ENCODE peak calls at places on chromosomes 12 and 14, in five cellular contexts. G is WTC11, O is foreskin fibroblast, C is fibroblast of villous mesenchyme, P is stomach. H is an unnamed sample.

GRCh38 chr14:103510311-103511021 is 12.2 kb downstream of the CKB start:
- DNase-seq in O (no peak), C (no peak), P (no peak), G (peak), H (no peak)

GRCh38 chr12:51346581-51346980 is at the start of gene CELA1:
- DNase-seq in O (no peak), P (no peak), G (no peak), C (no peak), H (no peak)

GRCh38 chr14:35285991-35286564 is 6.1 kb upstream of the PSMA6 start:
- DNase-seq in C (no peak), G (no peak), P (no peak), O (no peak), H (no peak)

GRCh38 chr12:100767371-100767770 is 27.2 kb upstream of the ANO4 start:
- DNase-seq in C (no peak), G (no peak), O (no peak), P (no peak), H (no peak)

GRCh38 chr12:17062296-17063061 is 456.5 kb upstream of the LMO3 start:
- DNase-seq in P (no peak), C (no peak), G (no peak), O (no peak), H (no peak)

GRCh38 chr14:100654025-100654813 is 67.0 kb upstream of the BEGAIN start:
- DNase-seq in O (no peak), C (no peak), P (no peak), G (no peak), H (no peak)

GRCh38 chr12:122835693-122836026 is 403 bp downstream of the HIP1R start:
- DNase-seq in C (peak), P (no peak), G (peak), O (no peak), H (no peak)

GRCh38 chr14:91511014-91511466 is 930 bp upstream of the PPP4R3A start:
- DNase-seq in P (no peak), G (no peak), C (no peak), O (no peak), H (no peak)

GRCh38 chr14:77760381-77761204 is at the start of gene SNW1:
- DNase-seq in P (peak), G (peak), O (peak), C (peak), H (peak)

DNA sequence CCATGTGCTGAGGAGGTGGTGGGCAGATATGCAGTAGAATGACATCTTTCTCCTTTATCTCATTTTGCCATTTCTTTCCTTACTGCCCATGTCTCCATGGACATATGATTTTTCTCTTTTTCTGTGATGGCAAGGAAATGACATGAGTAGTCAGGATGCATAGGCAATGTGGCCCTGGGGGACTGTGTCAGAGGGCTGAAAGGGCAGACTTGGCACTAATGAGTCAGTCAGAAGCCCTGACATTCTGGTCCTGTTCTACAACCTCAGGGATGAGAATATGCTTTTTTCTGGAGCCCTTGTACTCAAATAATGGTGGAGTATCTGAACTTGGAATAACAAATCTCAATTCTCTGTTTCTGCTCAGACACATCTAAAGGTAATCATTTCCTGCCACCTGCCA is 167.8 kb downstream of the TMEM117 start:
- DNase-seq in C (no peak), G (no peak), P (no peak), O (no peak), H (no peak)
- TF ChIP-seq CTCF in C (no peak), G (no peak), P (no peak), O (no peak), H (no peak)

GRCh38 chr14:44798386-44799242 is 163.1 kb downstream of the KLHL28 start:
- DNase-seq in P (no peak), O (no peak), G (no peak), C (no peak), H (no peak)

DNA sequence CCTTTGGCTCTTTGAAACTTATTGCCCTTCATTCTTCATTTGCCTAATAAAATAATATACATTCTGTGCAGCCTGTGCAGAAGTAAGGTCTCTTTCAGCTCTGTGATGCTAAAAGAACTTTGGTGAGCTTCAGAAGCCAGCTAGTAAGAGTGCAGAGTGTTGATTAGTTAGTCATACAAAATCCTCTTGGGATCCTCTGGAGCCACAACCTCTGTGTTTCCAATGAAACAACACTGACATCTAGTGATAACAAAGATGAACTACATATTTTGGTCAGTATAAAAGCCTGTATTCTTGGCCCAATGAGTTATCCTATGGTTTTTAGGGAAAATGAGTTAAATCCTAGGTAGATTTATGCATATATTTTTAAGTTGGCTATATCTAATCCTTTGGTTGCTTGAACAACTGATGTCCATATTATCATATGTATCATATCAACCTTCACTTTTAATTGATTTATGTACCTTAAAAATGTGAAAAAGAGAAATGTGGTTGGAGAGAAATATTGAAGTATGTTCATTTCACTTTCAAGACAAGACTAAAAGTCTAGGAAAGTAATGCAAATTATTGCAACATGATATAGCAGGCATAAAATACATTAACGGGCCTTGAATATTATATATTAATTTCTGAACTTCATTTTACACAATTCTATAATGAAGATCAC is 158.4 kb downstream of the KLHL28 start:
- DNase-seq in G (no peak), O (peak), P (no peak), C (peak), H (peak)
- TF ChIP-seq CTCF in G (peak), O (peak), P (no peak), C (peak), H (peak)

DNA sequence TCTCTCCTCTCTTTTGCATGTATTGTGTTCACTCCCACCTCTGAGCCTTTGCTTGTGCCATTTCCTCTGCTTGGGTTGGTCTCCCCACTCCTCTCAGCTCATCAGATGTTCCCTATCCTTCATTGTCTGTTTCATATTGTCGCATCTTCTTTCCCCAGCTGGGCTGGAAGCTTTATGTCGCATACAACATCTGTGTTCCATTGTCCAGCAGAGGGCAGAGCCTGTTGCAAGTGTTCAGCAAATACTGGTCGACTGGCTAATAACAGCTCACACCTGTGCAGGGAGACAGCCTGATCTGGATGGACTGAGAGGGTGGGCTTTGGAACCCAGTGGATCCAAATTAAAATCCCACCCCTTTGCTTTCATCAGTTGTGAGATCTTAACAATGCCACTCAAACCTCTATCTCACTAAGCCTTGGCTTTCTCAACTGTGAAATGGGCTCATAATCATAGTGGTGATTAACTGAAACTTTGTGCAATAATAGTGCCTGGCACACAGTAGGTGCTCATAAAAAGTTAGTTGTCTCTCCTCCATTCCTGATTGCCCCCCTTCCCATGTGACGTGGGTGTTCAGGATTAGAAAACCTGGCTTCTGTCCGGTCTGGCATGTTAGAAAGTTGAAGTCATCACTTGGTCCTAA is 75.8 kb downstream of the RIN3 start:
- DNase-seq in G (no peak), C (peak), O (peak), P (no peak), H (no peak)
- TF ChIP-seq CTCF in G (no peak), C (peak), O (peak), P (no peak), H (peak)

GRCh38 chr12:27969011-27969900 is 3.3 kb downstream of the PTHLH start:
- DNase-seq in G (peak), C (peak), O (no peak), P (no peak), H (no peak)
- TF ChIP-seq CTCF in G (no peak), C (no peak), O (peak), P (no peak), H (peak)

GRCh38 chr14:104826197-104826857 is 25.4 kb downstream of the ZBTB42 start:
- DNase-seq in P (peak), C (peak), G (peak), O (peak), H (peak)
- TF ChIP-seq CTCF in P (no peak), C (peak), G (peak), O (peak), H (peak)

DNA sequence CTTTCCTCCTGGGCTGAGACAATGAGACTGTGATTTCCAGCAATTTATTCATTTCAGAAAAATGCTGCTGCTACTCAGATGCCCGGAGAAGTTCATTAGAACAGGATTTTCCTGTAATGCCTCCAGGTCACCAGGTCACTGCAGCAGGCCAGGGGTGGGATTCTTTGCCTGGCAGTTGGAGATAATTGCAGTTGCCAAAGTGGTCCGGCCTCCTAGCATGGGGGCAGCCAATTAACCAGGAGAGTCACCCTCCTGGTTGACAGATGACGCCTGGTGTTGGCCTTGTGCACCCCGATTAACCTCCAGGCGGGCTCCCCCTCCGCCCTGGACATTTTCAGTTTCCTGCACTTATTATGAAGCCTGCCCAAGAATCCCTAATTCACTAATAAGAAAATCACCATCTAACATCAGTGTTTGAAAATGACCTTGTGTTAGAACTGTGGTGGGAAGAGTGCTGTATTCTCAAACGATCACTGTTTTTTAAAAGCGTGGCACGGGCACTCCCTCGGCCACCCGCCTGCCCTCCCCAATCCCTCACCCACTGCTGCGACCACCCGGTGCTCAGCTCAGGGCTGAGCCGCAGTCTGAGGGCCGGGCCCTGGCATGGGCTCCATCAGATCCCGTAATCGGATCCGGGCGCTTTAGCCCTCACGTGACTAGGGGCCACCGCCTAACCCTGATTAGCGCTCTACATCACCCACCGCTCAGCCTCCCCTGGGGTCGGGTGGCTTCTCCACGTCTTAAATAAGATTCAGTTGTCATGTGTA is 12.9 kb downstream of the RIMBP2 start:
- DNase-seq in O (no peak), P (no peak), C (no peak), G (no peak), H (no peak)
- TF ChIP-seq CTCF in O (no peak), P (no peak), C (no peak), G (no peak), H (no peak)